ENCODE peak calls at places on chromosome 5, in seven cellular contexts. One of them, this sample, is unnamed.
A peak's percentile ranks its signal among the peaks of the same experiment; 100 is the strongest.

GRCh38 chr5:144915452-144915851 is 744.8 kb downstream of the KCTD16 start:
- DNase-seq in endothelial cell: no peak
- DNase-seq in neural progenitor cell: no peak
- DNase-seq in colonic mucosa: no peak
- DNase-seq in choroid plexus epithelial cell: no peak
- DNase-seq in AG10803: no peak
- DNase-seq in PC-3: no peak
- DNase-seq in this sample: no peak

GRCh38 chr5:143826909-143827514 is 15.1 kb downstream of the HMHB1 start:
- DNase-seq in AG10803: no peak
- DNase-seq in choroid plexus epithelial cell: no peak
- DNase-seq in endothelial cell: no peak
- DNase-seq in PC-3: peak; percentile 90
- DNase-seq in neural progenitor cell: no peak
- DNase-seq in colonic mucosa: no peak
- DNase-seq in this sample: no peak

GRCh38 chr5:69369369-69370121 is at the start of the genes AK6, RAD17 and TAF9:
- DNase-seq in neural progenitor cell: peak; percentile 95
- DNase-seq in PC-3: peak; percentile 76
- DNase-seq in choroid plexus epithelial cell: peak; percentile 93
- DNase-seq in endothelial cell: peak; percentile 87
- DNase-seq in colonic mucosa: peak; percentile 96
- DNase-seq in AG10803: peak; percentile 89
- DNase-seq in this sample: peak; percentile 86

GRCh38 chr5:101728933-101729332 is 567.2 kb downstream of the SLCO4C1 start:
- DNase-seq in neural progenitor cell: peak; percentile 34
- DNase-seq in AG10803: no peak
- DNase-seq in choroid plexus epithelial cell: peak; percentile 1
- DNase-seq in colonic mucosa: no peak
- DNase-seq in PC-3: no peak
- DNase-seq in endothelial cell: no peak
- DNase-seq in this sample: no peak

GRCh38 chr5:305459-305858 is 16.1 kb upstream of the AHRR start:
- DNase-seq in AG10803: no peak
- DNase-seq in endothelial cell: no peak
- DNase-seq in choroid plexus epithelial cell: no peak
- DNase-seq in PC-3: no peak
- DNase-seq in neural progenitor cell: no peak
- DNase-seq in colonic mucosa: no peak
- DNase-seq in this sample: no peak

GRCh38 chr5:180604271-180604670 is 13.0 kb upstream of the SCGB3A1 start:
- DNase-seq in AG10803: no peak
- DNase-seq in neural progenitor cell: no peak
- DNase-seq in PC-3: no peak
- DNase-seq in choroid plexus epithelial cell: no peak
- DNase-seq in endothelial cell: no peak
- DNase-seq in colonic mucosa: no peak
- DNase-seq in this sample: no peak

GRCh38 chr5:69024241-69024651 is 69.6 kb upstream of the SLC30A5 start:
- DNase-seq in PC-3: peak; percentile 64
- DNase-seq in endothelial cell: peak; percentile 12
- DNase-seq in neural progenitor cell: peak; percentile 67
- DNase-seq in AG10803: peak; percentile 28
- DNase-seq in choroid plexus epithelial cell: peak; percentile 67
- DNase-seq in colonic mucosa: peak; percentile 34
- DNase-seq in this sample: no peak

GRCh38 chr5:10563132-10563939 is 534 bp upstream of the ANKRD33B start:
- DNase-seq in endothelial cell: peak; percentile 20
- DNase-seq in choroid plexus epithelial cell: peak; percentile 47
- DNase-seq in neural progenitor cell: peak; percentile 67
- DNase-seq in colonic mucosa: peak; percentile 48
- DNase-seq in AG10803: no peak
- DNase-seq in PC-3: peak; percentile 63
- DNase-seq in this sample: no peak

GRCh38 chr5:9562101-9562500 is 16.2 kb upstream of the SEMA5A start:
- DNase-seq in endothelial cell: no peak
- DNase-seq in neural progenitor cell: no peak
- DNase-seq in AG10803: peak; percentile 18
- DNase-seq in colonic mucosa: no peak
- DNase-seq in choroid plexus epithelial cell: peak; percentile 74
- DNase-seq in PC-3: peak; percentile 93
- DNase-seq in this sample: no peak

GRCh38 chr5:41772071-41772470 is 98.2 kb downstream of the OXCT1 start:
- DNase-seq in PC-3: peak; percentile 16
- DNase-seq in endothelial cell: no peak
- DNase-seq in colonic mucosa: no peak
- DNase-seq in choroid plexus epithelial cell: peak; percentile 28
- DNase-seq in neural progenitor cell: no peak
- DNase-seq in AG10803: no peak
- DNase-seq in this sample: no peak

GRCh38 chr5:169354921-169355320 is 54.0 kb upstream of the SLIT3 start:
- DNase-seq in colonic mucosa: no peak
- DNase-seq in endothelial cell: no peak
- DNase-seq in AG10803: no peak
- DNase-seq in PC-3: peak; percentile 72
- DNase-seq in neural progenitor cell: no peak
- DNase-seq in choroid plexus epithelial cell: no peak
- DNase-seq in this sample: no peak

GRCh38 chr5:159975462-159976019 is 33.4 kb upstream of the TTC1 start:
- DNase-seq in colonic mucosa: peak; percentile 22
- DNase-seq in AG10803: peak; percentile 97
- DNase-seq in PC-3: peak; percentile 66
- DNase-seq in neural progenitor cell: no peak
- DNase-seq in endothelial cell: no peak
- DNase-seq in choroid plexus epithelial cell: peak; percentile 97
- DNase-seq in this sample: no peak
- TF ChIP-seq CTCF in colonic mucosa: no peak
- TF ChIP-seq CTCF in AG10803: peak; percentile 70
- TF ChIP-seq CTCF in PC-3: peak; percentile 44
- TF ChIP-seq CTCF in neural progenitor cell: peak; percentile 14
- TF ChIP-seq CTCF in endothelial cell: no peak
- TF ChIP-seq CTCF in choroid plexus epithelial cell: peak; percentile 75
- TF ChIP-seq CTCF in this sample: no peak

GRCh38 chr5:141913560-141913959 is 10.1 kb upstream of the DELE1 start:
- DNase-seq in AG10803: no peak
- DNase-seq in PC-3: no peak
- DNase-seq in colonic mucosa: no peak
- DNase-seq in neural progenitor cell: peak; percentile 23
- DNase-seq in choroid plexus epithelial cell: no peak
- DNase-seq in endothelial cell: no peak
- DNase-seq in this sample: no peak

GRCh38 chr5:141914797-141915196 is 8.9 kb upstream of the DELE1 start:
- DNase-seq in colonic mucosa: no peak
- DNase-seq in choroid plexus epithelial cell: no peak
- DNase-seq in endothelial cell: no peak
- DNase-seq in AG10803: no peak
- DNase-seq in PC-3: no peak
- DNase-seq in neural progenitor cell: no peak
- DNase-seq in this sample: no peak

GRCh38 chr5:141915881-141916336 is 7.8 kb upstream of the DELE1 start:
- DNase-seq in AG10803: no peak
- DNase-seq in colonic mucosa: peak; percentile 42
- DNase-seq in neural progenitor cell: peak; percentile 59
- DNase-seq in endothelial cell: no peak
- DNase-seq in choroid plexus epithelial cell: no peak
- DNase-seq in PC-3: peak; percentile 23
- DNase-seq in this sample: no peak

GRCh38 chr5:141916522-141916921 is 7.1 kb upstream of the DELE1 start:
- DNase-seq in neural progenitor cell: no peak
- DNase-seq in endothelial cell: no peak
- DNase-seq in PC-3: no peak
- DNase-seq in AG10803: no peak
- DNase-seq in choroid plexus epithelial cell: no peak
- DNase-seq in colonic mucosa: no peak
- DNase-seq in this sample: no peak

DNA sequence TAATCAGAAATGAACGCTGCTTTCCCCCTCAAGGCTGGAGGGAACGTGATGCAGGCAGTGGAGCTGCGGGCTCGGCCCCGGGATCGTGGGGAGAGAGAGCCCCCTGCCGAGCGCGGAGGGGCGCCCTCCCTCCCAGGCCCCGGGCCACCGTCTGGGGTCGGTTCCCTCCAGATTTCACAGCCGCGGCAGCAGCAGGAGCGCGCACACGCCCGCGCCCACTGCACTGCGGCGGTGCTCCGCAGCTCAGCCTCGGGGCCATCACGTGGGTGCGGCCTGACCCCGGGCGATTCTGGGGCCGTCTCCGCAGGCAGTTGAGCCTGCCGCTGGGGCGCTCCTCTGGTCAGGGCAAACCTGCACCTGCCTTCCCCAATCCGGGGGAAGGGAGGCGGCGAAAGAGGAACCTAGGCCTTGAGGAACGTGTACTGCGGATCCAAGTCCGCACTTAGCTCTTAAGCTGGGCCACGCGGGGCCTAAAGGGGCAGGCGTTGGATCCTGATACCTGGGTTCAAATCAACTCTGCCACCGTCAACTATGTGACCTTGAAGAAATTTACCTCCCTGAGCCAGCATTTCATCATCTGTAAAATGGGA is 9.4 kb upstream of the DELE1 start:
- DNase-seq in endothelial cell: peak; percentile 59
- DNase-seq in PC-3: no peak
- DNase-seq in neural progenitor cell: peak; percentile 78
- DNase-seq in choroid plexus epithelial cell: peak; percentile 22
- DNase-seq in AG10803: no peak
- DNase-seq in colonic mucosa: peak; percentile 60
- DNase-seq in this sample: no peak
- TF ChIP-seq CTCF in endothelial cell: no peak
- TF ChIP-seq CTCF in PC-3: no peak
- TF ChIP-seq CTCF in neural progenitor cell: peak; percentile 37
- TF ChIP-seq CTCF in choroid plexus epithelial cell: peak; percentile 31
- TF ChIP-seq CTCF in AG10803: peak; percentile 15
- TF ChIP-seq CTCF in colonic mucosa: no peak
- TF ChIP-seq CTCF in this sample: no peak

GRCh38 chr5:178232124-178232919 is at the start of gene PHYKPL:
- DNase-seq in neural progenitor cell: peak; percentile 91
- DNase-seq in choroid plexus epithelial cell: peak; percentile 70
- DNase-seq in endothelial cell: peak; percentile 60
- DNase-seq in AG10803: peak; percentile 71
- DNase-seq in PC-3: peak; percentile 68
- DNase-seq in colonic mucosa: peak; percentile 73
- DNase-seq in this sample: peak; percentile 74
- TF ChIP-seq CTCF in neural progenitor cell: peak; percentile 28
- TF ChIP-seq CTCF in choroid plexus epithelial cell: no peak
- TF ChIP-seq CTCF in endothelial cell: no peak
- TF ChIP-seq CTCF in AG10803: no peak
- TF ChIP-seq CTCF in PC-3: no peak
- TF ChIP-seq CTCF in colonic mucosa: no peak
- TF ChIP-seq CTCF in this sample: no peak

GRCh38 chr5:150167908-150168307 is 1.3 kb downstream of the CDX1 start:
- DNase-seq in endothelial cell: no peak
- DNase-seq in colonic mucosa: peak; percentile 71
- DNase-seq in AG10803: no peak
- DNase-seq in choroid plexus epithelial cell: no peak
- DNase-seq in PC-3: no peak
- DNase-seq in neural progenitor cell: peak; percentile 61
- DNase-seq in this sample: no peak
- TF ChIP-seq CTCF in endothelial cell: no peak
- TF ChIP-seq CTCF in colonic mucosa: peak; percentile 63
- TF ChIP-seq CTCF in AG10803: no peak
- TF ChIP-seq CTCF in choroid plexus epithelial cell: peak; percentile 28
- TF ChIP-seq CTCF in PC-3: peak; percentile 39
- TF ChIP-seq CTCF in neural progenitor cell: peak; percentile 58
- TF ChIP-seq CTCF in this sample: no peak

DNA sequence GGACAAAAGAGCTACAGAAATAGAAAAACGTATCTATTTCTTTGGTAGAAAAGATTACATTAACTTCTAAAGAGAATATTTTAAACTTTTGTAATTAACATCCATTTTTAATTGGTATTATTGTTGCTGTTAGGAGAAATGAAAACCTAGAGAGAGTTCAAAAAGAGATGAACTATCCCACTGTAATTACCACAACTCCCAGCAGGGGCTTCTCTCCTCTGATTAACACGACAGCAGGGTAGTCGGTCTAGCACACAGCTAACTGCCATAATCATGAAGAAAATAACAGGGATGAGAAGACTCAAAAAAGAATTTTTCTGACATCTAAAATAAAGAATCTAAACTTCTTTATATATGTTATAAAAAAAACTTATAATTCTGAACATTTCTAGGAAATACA is 86.2 kb upstream of the CDH9 start:
- DNase-seq in PC-3: peak; percentile 56
- DNase-seq in neural progenitor cell: peak; percentile 65
- DNase-seq in AG10803: peak; percentile 9
- DNase-seq in colonic mucosa: no peak
- DNase-seq in endothelial cell: peak; percentile 41
- DNase-seq in choroid plexus epithelial cell: peak; percentile 71
- DNase-seq in this sample: no peak
- TF ChIP-seq CTCF in PC-3: peak; percentile 60
- TF ChIP-seq CTCF in neural progenitor cell: peak; percentile 63
- TF ChIP-seq CTCF in AG10803: peak; percentile 57
- TF ChIP-seq CTCF in colonic mucosa: no peak
- TF ChIP-seq CTCF in endothelial cell: peak; percentile 54
- TF ChIP-seq CTCF in choroid plexus epithelial cell: peak; percentile 78
- TF ChIP-seq CTCF in this sample: no peak

GRCh38 chr5:123120197-123120596 is 31.2 kb downstream of the PRDM6 start:
- DNase-seq in colonic mucosa: no peak
- DNase-seq in PC-3: no peak
- DNase-seq in endothelial cell: no peak
- DNase-seq in choroid plexus epithelial cell: peak; percentile 14
- DNase-seq in neural progenitor cell: peak; percentile 38
- DNase-seq in AG10803: no peak
- DNase-seq in this sample: no peak
- TF ChIP-seq CTCF in colonic mucosa: no peak
- TF ChIP-seq CTCF in PC-3: peak; percentile 18
- TF ChIP-seq CTCF in endothelial cell: peak; percentile 40
- TF ChIP-seq CTCF in choroid plexus epithelial cell: peak; percentile 32
- TF ChIP-seq CTCF in neural progenitor cell: peak; percentile 48
- TF ChIP-seq CTCF in AG10803: peak; percentile 35
- TF ChIP-seq CTCF in this sample: no peak

This sample was measured in breast epithelium.